ENCODE peak calls at places on chromosome 10, in seven cellular contexts. Z is hepatic stellate cell; G is adrenal gland; P is SW 1271; H is CD4-positive, alpha-beta T cell; R is HEK293T; M is activated T-cell treated with anti-CD3 and anti-CD28 coated beads for 24 hours. Y is an unnamed sample.

GRCh38 chr10:61993676-61994401 is 92.3 kb downstream of the ARID5B start:
- DNase-seq in Z (no peak), G (no peak), P (no peak), H (no peak), R (no peak), M (no peak), Y (no peak)

GRCh38 chr10:17022399-17022798 is 107.2 kb downstream of the CUBN start:
- DNase-seq in Z (no peak), G (no peak), P (no peak), H (no peak), R (no peak), M (no peak), Y (no peak)

GRCh38 chr10:125004571-125005311 is 62.8 kb downstream of the ZRANB1 start:
- DNase-seq in Z (no peak), G (peak; percentile 21), P (no peak), H (peak; percentile 19), R (no peak), M (no peak), Y (no peak)

GRCh38 chr10:124546957-124547650 is 85.5 kb downstream of the LHPP start:
- DNase-seq in Z (no peak), G (no peak), P (no peak), H (no peak), R (no peak), M (no peak), Y (peak; percentile 95)

GRCh38 chr10:7789390-7789789 is 1.4 kb downstream of the ATP5F1C start:
- DNase-seq in Z (peak; percentile 21), G (peak; percentile 48), P (peak; percentile 15), H (no peak), R (no peak), M (no peak), Y (no peak)

GRCh38 chr10:103969436-103969835 is 2.5 kb downstream of the SLK start:
- DNase-seq in Z (no peak), G (no peak), P (peak; percentile 29), H (no peak), R (no peak), M (no peak), Y (no peak)

GRCh38 chr10:130970341-130971122 is 341.0 kb downstream of the TCERG1L start:
- DNase-seq in Z (no peak), G (no peak), P (no peak), H (no peak), R (no peak), M (no peak), Y (no peak)

GRCh38 chr10:18195060-18195799 is 55.0 kb downstream of the CACNB2 start:
- DNase-seq in Z (no peak), G (no peak), P (no peak), H (no peak), R (no peak), M (no peak), Y (no peak)

GRCh38 chr10:116796910-116797513 is 52.3 kb upstream of the ENO4 start:
- DNase-seq in Z (peak; percentile 77), G (peak; percentile 89), P (peak; percentile 29), H (peak; percentile 71), R (peak; percentile 87), M (peak; percentile 65), Y (peak; percentile 90)

GRCh38 chr10:70481831-70482530 is 3.4 kb downstream of the PALD1 start:
- DNase-seq in Z (no peak), G (no peak), P (no peak), H (no peak), R (no peak), M (no peak), Y (no peak)